ENCODE peak calls at places on chromosomes 11 and 22, in ten cellular contexts. V is heart left ventricle; G is stimulated activated effector memory CD8-positive, alpha-beta T cell treated with anti-CD3 and anti-CD28 coated beads, Interleukin-12 subunit alpha, Interleukin-12 subunit beta, amount 100 ng/mL, for 72 hours; B is activated naive CD8-positive, alpha-beta T cell treated with anti-CD3 and anti-CD28 coated beads, Interleukin-2, amount 10 ng/mL, durations not matched to agents 7 days and 5 days; H is Right ventricle myocardium inferior; U is activated CD8-positive, alpha-beta T cell treated with anti-CD3 and anti-CD28 coated beads for 36 hours; F is B cell; T is activated CD8-positive, alpha-beta memory T cell treated with anti-CD3 and anti-CD28 coated beads, Interleukin-2, amount 10 ng/mL, durations not matched to agents 7 days and 5 days; X is naive thymus-derived CD4-positive, alpha-beta T cell; Y is left cardiac atrium. N is an unnamed sample.
A peak's percentile ranks its signal among the peaks of the same experiment; 100 is the strongest.

GRCh38 chr11:120710354-120711187 is 199.0 kb downstream of the GRIK4 start:
- ATAC-seq in V (peak; percentile 28), G (no peak), B (no peak), H (peak; percentile 41), U (no peak), F (no peak), T (no peak), X (no peak), Y (peak; percentile 76), N (no peak)

GRCh38 chr11:6635082-6635932 is 16.1 kb upstream of the TPP1 start:
- ATAC-seq in V (peak; percentile 77), G (no peak), B (no peak), H (peak; percentile 82), U (no peak), F (no peak), T (no peak), X (peak; percentile 69), Y (peak; percentile 68), N (no peak)

GRCh38 chr11:113540416-113541330 is 65.5 kb upstream of the DRD2 start:
- ATAC-seq in V (no peak), G (peak; percentile 27), B (no peak), H (no peak), U (no peak), F (no peak), T (no peak), X (no peak), Y (no peak), N (no peak)

GRCh38 chr22:47965896-47966295 is 1203.4 kb downstream of the TBC1D22A start:
- ATAC-seq in V (no peak), G (no peak), B (no peak), H (no peak), U (no peak), F (no peak), T (no peak), X (no peak), Y (no peak), N (no peak)

GRCh38 chr11:16902979-16903378 is 111.2 kb downstream of the PLEKHA7 start:
- ATAC-seq in V (peak; percentile 33), G (peak; percentile 89), B (peak; percentile 72), H (no peak), U (peak; percentile 83), F (peak; percentile 60), T (peak; percentile 74), X (no peak), Y (no peak), N (peak; percentile 87)

GRCh38 chr11:134719397-134719796 is 307.4 kb upstream of the B3GAT1 start:
- ATAC-seq in V (no peak), G (no peak), B (no peak), H (no peak), U (no peak), F (no peak), T (no peak), X (no peak), Y (no peak), N (no peak)

GRCh38 chr11:12478743-12479142 is 101.4 kb downstream of the PARVA start:
- ATAC-seq in V (peak; percentile 59), G (no peak), B (no peak), H (peak; percentile 38), U (no peak), F (no peak), T (no peak), X (no peak), Y (peak; percentile 72), N (no peak)

GRCh38 chr11:126655807-126656128 is 300.3 kb downstream of the ST3GAL4 start:
- ATAC-seq in V (no peak), G (no peak), B (no peak), H (no peak), U (no peak), F (no peak), T (no peak), X (no peak), Y (no peak), N (no peak)

GRCh38 chr11:103619480-103619879 is 417.0 kb upstream of the DDI1 start:
- ATAC-seq in V (peak; percentile 20), G (no peak), B (no peak), H (no peak), U (no peak), F (peak; percentile 41), T (no peak), X (no peak), Y (no peak), N (no peak)

GRCh38 chr11:131371791-131372104 is 1.3 kb downstream of the NTM start:
- ATAC-seq in V (no peak), G (no peak), B (no peak), H (no peak), U (no peak), F (no peak), T (no peak), X (no peak), Y (no peak), N (no peak)

N was measured in activated CD4-positive, CD25-positive, alpha-beta regulatory T cell treated with anti-CD3 and anti-CD28 coated beads, Interleukin-2, amount 50 U/mL, for 24 hours.